ENCODE peak calls at places on chromosomes 4 and X, in ten cellular contexts. A, Z, W, F, X, K, D, Y, M and V are unnamed samples.

GRCh38 chrX:109902665-109903064 is 100.2 kb upstream of the TMEM164 start:
- DNase-seq in A (no peak), Z (no peak), W (no peak), F (no peak), X (no peak), K (no peak), D (no peak), Y (no peak), M (no peak), V (no peak)

GRCh38 chrX:41516995-41517660 is 70.0 kb downstream of the NYX start:
- DNase-seq in A (no peak), Z (no peak), W (no peak), F (no peak), X (no peak), K (no peak), D (peak; percentile 11), Y (no peak), M (no peak), V (no peak)

GRCh38 chr4:141013899-141014298 is 119.4 kb downstream of the RNF150 start:
- DNase-seq in A (no peak), Z (no peak), W (no peak), F (no peak), X (no peak), K (no peak), D (no peak), Y (no peak), M (no peak), V (no peak)

GRCh38 chr4:143186202-143186601 is 1.5 kb downstream of the USP38 start:
- DNase-seq in A (no peak), Z (no peak), W (no peak), F (no peak), X (no peak), K (no peak), D (no peak), Y (no peak), M (no peak), V (no peak)

GRCh38 chr4:48028654-48029053 is 12.1 kb downstream of the NIPAL1 start:
- DNase-seq in A (no peak), Z (no peak), W (no peak), F (no peak), X (no peak), K (no peak), D (no peak), Y (no peak), M (no peak), V (no peak)

GRCh38 chr4:72858328-72858727 is 211.2 kb downstream of the COX18 start:
- DNase-seq in A (no peak), Z (no peak), W (no peak), F (no peak), X (no peak), K (no peak), D (no peak), Y (no peak), M (no peak), V (peak; percentile 50)

GRCh38 chr4:82776925-82777542 is 21.6 kb downstream of the SCD5 start:
- DNase-seq in A (no peak), Z (no peak), W (no peak), F (no peak), X (no peak), K (no peak), D (no peak), Y (no peak), M (no peak), V (no peak)

GRCh38 chr4:121227254-121227867 is 63.2 kb upstream of the TNIP3 start:
- DNase-seq in A (no peak), Z (no peak), W (no peak), F (no peak), X (no peak), K (no peak), D (no peak), Y (no peak), M (no peak), V (no peak)

GRCh38 chr4:111689731-111690130 is 455.5 kb upstream of the FAM241A start:
- DNase-seq in A (no peak), Z (no peak), W (no peak), F (no peak), X (no peak), K (no peak), D (no peak), Y (no peak), M (no peak), V (no peak)

GRCh38 chrX:29948653-29949052 is 266.7 kb upstream of the MAGEB2 start:
- DNase-seq in A (no peak), Z (no peak), W (no peak), F (no peak), X (no peak), K (no peak), D (no peak), Y (no peak), M (no peak), V (no peak)

GRCh38 chr4:126991965-126992364 is 640.8 kb upstream of the INTU start:
- DNase-seq in A (no peak), Z (no peak), W (no peak), F (no peak), X (no peak), K (no peak), D (peak; percentile 6), Y (no peak), M (no peak), V (no peak)

GRCh38 chr4:15436515-15436914 is 8.7 kb downstream of the C1QTNF7 start:
- DNase-seq in A (no peak), Z (no peak), W (no peak), F (no peak), X (no peak), K (peak; percentile 32), D (peak; percentile 50), Y (peak; percentile 63), M (no peak), V (no peak)

GRCh38 chr4:71229477-71230257 is 109.2 kb upstream of the SLC4A4 start:
- DNase-seq in A (peak; percentile 35), Z (no peak), W (no peak), F (no peak), X (no peak), K (peak; percentile 36), D (peak; percentile 40), Y (no peak), M (no peak), V (peak; percentile 71)

GRCh38 chrX:118839334-118839958 is 15.8 kb downstream of the ZCCHC12 start:
- DNase-seq in A (peak; percentile 72), Z (peak; percentile 45), W (peak; percentile 88), F (peak; percentile 65), X (peak; percentile 22), K (peak; percentile 90), D (peak; percentile 82), Y (peak; percentile 87), M (peak; percentile 45), V (peak; percentile 73)

GRCh38 chr4:86315579-86315978 is 44.3 kb downstream of the MAPK10 start:
- DNase-seq in A (no peak), Z (no peak), W (no peak), F (no peak), X (no peak), K (no peak), D (no peak), Y (no peak), M (no peak), V (no peak)

GRCh38 chrX:103464071-103464773 is 55.1 kb downstream of the RAB40A start:
- DNase-seq in A (no peak), Z (peak; percentile 25), W (no peak), F (peak; percentile 17), X (no peak), K (peak; percentile 37), D (no peak), Y (no peak), M (no peak), V (peak; percentile 22)

GRCh38 chrX:35890699-35891098 is 28.8 kb upstream of the CFAP47 start:
- DNase-seq in A (peak; percentile 53), Z (no peak), W (no peak), F (no peak), X (no peak), K (peak; percentile 38), D (peak; percentile 1), Y (peak; percentile 61), M (no peak), V (peak; percentile 72)

GRCh38 chrX:109294097-109294815 is 187.6 kb downstream of the GUCY2F start:
- DNase-seq in A (no peak), Z (no peak), W (no peak), F (no peak), X (no peak), K (no peak), D (no peak), Y (no peak), M (no peak), V (peak; percentile 2)

GRCh38 chrX:78066110-78066509 is 37.9 kb upstream of the PGK1 start:
- DNase-seq in A (no peak), Z (no peak), W (no peak), F (no peak), X (no peak), K (no peak), D (no peak), Y (no peak), M (no peak), V (no peak)